ENCODE peak calls at places on chromosome 17, in seven cellular contexts. One of them, this sample, is unnamed.
A peak's percentile ranks its signal among the peaks of the same experiment; 100 is the strongest.

GRCh38 chr17:48259710-48260291 is 152.2 kb downstream of the SNX11 start:
- DNase-seq in mammary epithelial cell: peak; percentile 30
- DNase-seq in ovary: no peak
- DNase-seq in breast epithelium: no peak
- DNase-seq in right atrium auricular region: no peak
- DNase-seq in psoas muscle: no peak
- DNase-seq in foreskin fibroblast: no peak
- DNase-seq in this sample: peak; percentile 52

GRCh38 chr17:73938706-73939105 is 264.8 kb upstream of the RPL38 start:
- DNase-seq in mammary epithelial cell: no peak
- DNase-seq in ovary: no peak
- DNase-seq in breast epithelium: no peak
- DNase-seq in right atrium auricular region: peak; percentile 48
- DNase-seq in psoas muscle: no peak
- DNase-seq in foreskin fibroblast: no peak
- DNase-seq in this sample: no peak

GRCh38 chr17:30021708-30022317 is 80.4 kb downstream of the EFCAB5 start:
- DNase-seq in mammary epithelial cell: peak; percentile 35
- DNase-seq in ovary: no peak
- DNase-seq in breast epithelium: no peak
- DNase-seq in right atrium auricular region: no peak
- DNase-seq in psoas muscle: no peak
- DNase-seq in foreskin fibroblast: peak; percentile 24
- DNase-seq in this sample: no peak

GRCh38 chr17:51734462-51734861 is 424.1 kb downstream of the CA10 start:
- DNase-seq in mammary epithelial cell: no peak
- DNase-seq in ovary: no peak
- DNase-seq in breast epithelium: no peak
- DNase-seq in right atrium auricular region: no peak
- DNase-seq in psoas muscle: no peak
- DNase-seq in foreskin fibroblast: no peak
- DNase-seq in this sample: no peak

GRCh38 chr17:80198144-80198661 is 21.9 kb downstream of the SGSH start:
- DNase-seq in mammary epithelial cell: no peak
- DNase-seq in ovary: no peak
- DNase-seq in breast epithelium: no peak
- DNase-seq in right atrium auricular region: no peak
- DNase-seq in psoas muscle: no peak
- DNase-seq in foreskin fibroblast: peak; percentile 16
- DNase-seq in this sample: no peak

GRCh38 chr17:66580178-66580577 is 254.7 kb upstream of the CACNG5 start:
- DNase-seq in mammary epithelial cell: no peak
- DNase-seq in ovary: peak; percentile 82
- DNase-seq in breast epithelium: no peak
- DNase-seq in right atrium auricular region: no peak
- DNase-seq in psoas muscle: peak; percentile 21
- DNase-seq in foreskin fibroblast: peak; percentile 62
- DNase-seq in this sample: no peak

GRCh38 chr17:81405382-81406005 is 10.2 kb downstream of the BAHCC1 start:
- DNase-seq in mammary epithelial cell: no peak
- DNase-seq in ovary: peak; percentile 90
- DNase-seq in breast epithelium: no peak
- DNase-seq in right atrium auricular region: peak; percentile 86
- DNase-seq in psoas muscle: peak; percentile 71
- DNase-seq in foreskin fibroblast: no peak
- DNase-seq in this sample: no peak

GRCh38 chr17:35086931-35087573 is 23.5 kb upstream of the RFFL start:
- DNase-seq in mammary epithelial cell: peak; percentile 46
- DNase-seq in ovary: no peak
- DNase-seq in breast epithelium: no peak
- DNase-seq in right atrium auricular region: no peak
- DNase-seq in psoas muscle: no peak
- DNase-seq in foreskin fibroblast: no peak
- DNase-seq in this sample: no peak

GRCh38 chr17:21250719-21251305 is 2.4 kb downstream of the NATD1 start:
- DNase-seq in mammary epithelial cell: no peak
- DNase-seq in ovary: no peak
- DNase-seq in breast epithelium: no peak
- DNase-seq in right atrium auricular region: no peak
- DNase-seq in psoas muscle: no peak
- DNase-seq in foreskin fibroblast: no peak
- DNase-seq in this sample: no peak

GRCh38 chr17:77498056-77498785 is 357.5 kb downstream of the SEC14L1 start:
- DNase-seq in mammary epithelial cell: no peak
- DNase-seq in ovary: no peak
- DNase-seq in breast epithelium: peak; percentile 14
- DNase-seq in right atrium auricular region: no peak
- DNase-seq in psoas muscle: no peak
- DNase-seq in foreskin fibroblast: no peak
- DNase-seq in this sample: no peak

GRCh38 chr17:81331527-81332043 is 36.5 kb upstream of the SLC38A10 start:
- DNase-seq in mammary epithelial cell: no peak
- DNase-seq in ovary: peak; percentile 34
- DNase-seq in breast epithelium: no peak
- DNase-seq in right atrium auricular region: no peak
- DNase-seq in psoas muscle: no peak
- DNase-seq in foreskin fibroblast: no peak
- DNase-seq in this sample: no peak

GRCh38 chr17:74394275-74394950 is 27.1 kb downstream of the GPR142 start:
- DNase-seq in mammary epithelial cell: no peak
- DNase-seq in ovary: no peak
- DNase-seq in breast epithelium: no peak
- DNase-seq in right atrium auricular region: no peak
- DNase-seq in psoas muscle: no peak
- DNase-seq in foreskin fibroblast: no peak
- DNase-seq in this sample: no peak

GRCh38 chr17:31834448-31834847 is 24.6 kb downstream of the COPRS start:
- DNase-seq in mammary epithelial cell: no peak
- DNase-seq in ovary: no peak
- DNase-seq in breast epithelium: no peak
- DNase-seq in right atrium auricular region: no peak
- DNase-seq in psoas muscle: no peak
- DNase-seq in foreskin fibroblast: no peak
- DNase-seq in this sample: no peak

GRCh38 chr17:30229012-30229411 is 6.5 kb downstream of the SLC6A4 start:
- DNase-seq in mammary epithelial cell: peak; percentile 52
- DNase-seq in ovary: no peak
- DNase-seq in breast epithelium: no peak
- DNase-seq in right atrium auricular region: no peak
- DNase-seq in psoas muscle: no peak
- DNase-seq in foreskin fibroblast: peak; percentile 37
- DNase-seq in this sample: no peak

GRCh38 chr17:43356999-43357398 is 41.8 kb upstream of the ARL4D start:
- DNase-seq in mammary epithelial cell: peak; percentile 96
- DNase-seq in ovary: no peak
- DNase-seq in breast epithelium: no peak
- DNase-seq in right atrium auricular region: no peak
- DNase-seq in psoas muscle: peak; percentile 51
- DNase-seq in foreskin fibroblast: peak; percentile 90
- DNase-seq in this sample: no peak

GRCh38 chr17:76562734-76563148 is 22.9 kb downstream of the PRCD start:
- DNase-seq in mammary epithelial cell: peak; percentile 82
- DNase-seq in ovary: peak; percentile 74
- DNase-seq in breast epithelium: no peak
- DNase-seq in right atrium auricular region: no peak
- DNase-seq in psoas muscle: peak; percentile 49
- DNase-seq in foreskin fibroblast: peak; percentile 96
- DNase-seq in this sample: no peak

GRCh38 chr17:69473801-69474170 is 59.3 kb downstream of the MAP2K6 start:
- DNase-seq in mammary epithelial cell: peak; percentile 49
- DNase-seq in ovary: no peak
- DNase-seq in breast epithelium: no peak
- DNase-seq in right atrium auricular region: no peak
- DNase-seq in psoas muscle: no peak
- DNase-seq in foreskin fibroblast: peak; percentile 21
- DNase-seq in this sample: no peak

GRCh38 chr17:81844327-81844851 is 9.5 kb upstream of the PPP1R27 start:
- DNase-seq in mammary epithelial cell: no peak
- DNase-seq in ovary: no peak
- DNase-seq in breast epithelium: no peak
- DNase-seq in right atrium auricular region: no peak
- DNase-seq in psoas muscle: no peak
- DNase-seq in foreskin fibroblast: no peak
- DNase-seq in this sample: no peak

GRCh38 chr17:54898576-54898975 is 2.1 kb upstream of the TOM1L1 start:
- DNase-seq in mammary epithelial cell: no peak
- DNase-seq in ovary: no peak
- DNase-seq in breast epithelium: no peak
- DNase-seq in right atrium auricular region: no peak
- DNase-seq in psoas muscle: no peak
- DNase-seq in foreskin fibroblast: no peak
- DNase-seq in this sample: no peak

GRCh38 chr17:75048396-75048933 is 1.4 kb downstream of the KCTD2 start:
- DNase-seq in mammary epithelial cell: no peak
- DNase-seq in ovary: peak; percentile 45
- DNase-seq in breast epithelium: no peak
- DNase-seq in right atrium auricular region: no peak
- DNase-seq in psoas muscle: no peak
- DNase-seq in foreskin fibroblast: peak; percentile 27
- DNase-seq in this sample: no peak

GRCh38 chr17:42313773-42314566 is 25.7 kb downstream of the STAT5A start:
- DNase-seq in mammary epithelial cell: peak; percentile 54
- DNase-seq in ovary: no peak
- DNase-seq in breast epithelium: no peak
- DNase-seq in right atrium auricular region: no peak
- DNase-seq in psoas muscle: no peak
- DNase-seq in foreskin fibroblast: no peak
- DNase-seq in this sample: no peak

GRCh38 chr17:42312035-42312284 is 23.7 kb downstream of the STAT5A start:
- DNase-seq in mammary epithelial cell: no peak
- DNase-seq in ovary: no peak
- DNase-seq in breast epithelium: no peak
- DNase-seq in right atrium auricular region: no peak
- DNase-seq in psoas muscle: no peak
- DNase-seq in foreskin fibroblast: no peak
- DNase-seq in this sample: no peak

GRCh38 chr17:42311240-42312034 is 23.1 kb downstream of the STAT5A start:
- DNase-seq in mammary epithelial cell: no peak
- DNase-seq in ovary: peak; percentile 91
- DNase-seq in breast epithelium: no peak
- DNase-seq in right atrium auricular region: peak; percentile 95
- DNase-seq in psoas muscle: peak; percentile 90
- DNase-seq in foreskin fibroblast: peak; percentile 95
- DNase-seq in this sample: no peak

GRCh38 chr17:42313389-42313772 is 25.1 kb downstream of the STAT5A start:
- DNase-seq in mammary epithelial cell: no peak
- DNase-seq in ovary: no peak
- DNase-seq in breast epithelium: no peak
- DNase-seq in right atrium auricular region: no peak
- DNase-seq in psoas muscle: no peak
- DNase-seq in foreskin fibroblast: no peak
- DNase-seq in this sample: no peak

GRCh38 chr17:42312285-42313130 is 24.2 kb downstream of the STAT5A start:
- DNase-seq in mammary epithelial cell: peak; percentile 48
- DNase-seq in ovary: peak; percentile 92
- DNase-seq in breast epithelium: peak; percentile 91
- DNase-seq in right atrium auricular region: peak; percentile 88
- DNase-seq in psoas muscle: peak; percentile 89
- DNase-seq in foreskin fibroblast: peak; percentile 81
- DNase-seq in this sample: peak; percentile 18
- H3K4me3 ChIP-seq in mammary epithelial cell: no peak overlapping the region
- H3K4me3 ChIP-seq in ovary: peak overlapping the region; percentile 22
- H3K4me3 ChIP-seq in breast epithelium: peak overlapping the region; percentile 18
- H3K4me3 ChIP-seq in right atrium auricular region: peak overlapping the region; percentile 42
- H3K4me3 ChIP-seq in psoas muscle: peak overlapping the region; percentile 51
- H3K4me3 ChIP-seq in foreskin fibroblast: no peak overlapping the region
- H3K4me3 ChIP-seq in this sample: no peak overlapping the region

DNA sequence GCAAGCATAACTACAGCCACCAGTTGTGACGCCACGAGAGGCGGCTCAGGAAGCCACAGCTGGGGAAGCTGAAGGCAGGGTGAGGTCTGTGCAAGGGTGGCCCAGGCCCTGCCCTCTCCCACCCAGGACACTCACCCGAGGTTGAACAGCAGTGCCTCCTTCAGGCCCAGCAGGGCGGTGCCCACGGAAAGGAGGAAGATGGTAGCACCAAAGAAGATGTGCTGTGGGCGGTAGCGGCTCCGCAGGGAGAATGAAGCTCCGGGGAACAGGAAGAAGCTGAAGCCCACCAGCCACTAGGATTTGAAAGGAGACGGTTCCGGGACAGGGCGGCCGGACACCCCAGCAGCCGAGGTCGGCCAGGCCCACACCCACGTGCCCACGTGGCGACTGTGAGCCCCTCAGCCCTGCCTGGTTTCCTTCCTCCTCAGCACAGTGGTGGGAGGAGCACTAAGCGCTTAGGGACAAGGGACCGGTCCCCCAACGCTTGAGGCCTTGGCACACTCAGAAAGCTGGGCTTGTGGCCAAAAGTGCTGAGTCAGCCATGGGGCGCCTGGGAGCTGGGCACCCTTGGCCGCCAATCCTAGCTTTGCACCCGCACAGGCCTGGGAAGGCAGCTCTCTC is 11.0 kb downstream of the CYB561 start:
- DNase-seq in mammary epithelial cell: peak; percentile 76
- DNase-seq in ovary: no peak
- DNase-seq in breast epithelium: peak; percentile 90
- DNase-seq in right atrium auricular region: no peak
- DNase-seq in psoas muscle: peak; percentile 70
- DNase-seq in foreskin fibroblast: peak; percentile 43
- DNase-seq in this sample: no peak
- TF ChIP-seq CTCF in mammary epithelial cell: peak; percentile 36
- TF ChIP-seq CTCF in ovary: no peak
- TF ChIP-seq CTCF in breast epithelium: no peak
- TF ChIP-seq CTCF in right atrium auricular region: no peak
- TF ChIP-seq CTCF in psoas muscle: no peak
- TF ChIP-seq CTCF in foreskin fibroblast: peak; percentile 20
- TF ChIP-seq CTCF in this sample: peak; percentile 38

GRCh38 chr17:46771601-46772012 is 46.9 kb downstream of the WNT3 start:
- DNase-seq in mammary epithelial cell: no peak
- DNase-seq in ovary: no peak
- DNase-seq in breast epithelium: no peak
- DNase-seq in right atrium auricular region: no peak
- DNase-seq in psoas muscle: no peak
- DNase-seq in foreskin fibroblast: no peak
- DNase-seq in this sample: no peak
- H3K4me3 ChIP-seq in mammary epithelial cell: peak overlapping the region; percentile 60
- H3K4me3 ChIP-seq in ovary: peak overlapping the region; percentile 41
- H3K4me3 ChIP-seq in breast epithelium: peak overlapping the region; percentile 62
- H3K4me3 ChIP-seq in right atrium auricular region: peak overlapping the region; percentile 63
- H3K4me3 ChIP-seq in psoas muscle: peak overlapping the region; percentile 68
- H3K4me3 ChIP-seq in foreskin fibroblast: peak overlapping the region; percentile 50
- H3K4me3 ChIP-seq in this sample: peak overlapping the region; percentile 54

DNA sequence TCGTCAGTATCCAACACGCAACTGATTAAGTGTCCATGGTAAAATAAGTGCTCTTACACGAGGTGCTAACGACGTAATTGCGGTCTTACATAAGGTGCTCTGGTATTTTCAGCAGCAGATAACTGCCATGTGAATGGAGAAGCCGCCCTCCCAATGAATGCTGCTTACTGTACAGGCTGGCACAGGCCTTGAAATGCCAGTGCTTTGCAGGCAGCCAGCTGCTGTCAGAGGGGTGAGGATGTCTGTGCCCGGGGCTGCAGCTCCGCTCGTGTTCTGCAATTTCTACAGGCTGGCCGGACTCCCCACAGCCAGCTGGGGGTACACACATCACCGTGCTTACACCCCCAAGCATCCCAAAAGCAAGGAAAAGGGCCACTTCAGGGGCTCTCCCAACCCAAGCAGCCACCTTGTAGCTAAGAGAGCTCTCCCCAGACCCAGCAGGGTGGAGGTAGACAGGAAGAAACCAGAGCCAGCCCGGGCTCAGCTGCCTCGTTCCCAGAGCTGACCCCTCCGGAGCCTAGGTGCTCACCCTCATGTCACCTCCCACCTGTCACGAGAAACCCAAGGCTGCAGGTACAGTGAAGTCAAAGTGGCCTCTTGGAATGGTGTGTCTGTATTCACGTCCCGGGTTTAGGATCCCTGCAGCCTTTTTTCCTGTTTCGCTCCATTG is 27.1 kb upstream of the RPH3AL start:
- DNase-seq in mammary epithelial cell: peak; percentile 27
- DNase-seq in ovary: no peak
- DNase-seq in breast epithelium: no peak
- DNase-seq in right atrium auricular region: no peak
- DNase-seq in psoas muscle: no peak
- DNase-seq in foreskin fibroblast: no peak
- DNase-seq in this sample: no peak
- TF ChIP-seq CTCF in mammary epithelial cell: no peak
- TF ChIP-seq CTCF in ovary: no peak
- TF ChIP-seq CTCF in breast epithelium: no peak
- TF ChIP-seq CTCF in right atrium auricular region: no peak
- TF ChIP-seq CTCF in psoas muscle: no peak
- TF ChIP-seq CTCF in foreskin fibroblast: no peak
- TF ChIP-seq CTCF in this sample: no peak

This sample was measured in LNCaP clone FGC.